ENCODE peak calls at places on chromosome 18, in seven cellular contexts. P is SK-N-SH, F is HCT116, J is GM12878, T is K562, M is HepG2, V is T47D. U is an unnamed sample.

GRCh38 chr18:30682667-30683066 is 359.9 kb downstream of the DSC3 start:
- DNase-seq in T (no peak), F (no peak), M (no peak), P (no peak), V (no peak), J (no peak), U (no peak)

GRCh38 chr18:5091741-5092140 is 105.3 kb downstream of the AKAIN1 start:
- DNase-seq in F (no peak), M (no peak), V (no peak), J (no peak), T (no peak), P (no peak), U (no peak)

GRCh38 chr18:59985289-59985688 is 85.5 kb downstream of the PMAIP1 start:
- DNase-seq in P (no peak), M (no peak), T (no peak), J (no peak), V (no peak), F (no peak), U (no peak)

GRCh38 chr18:54223568-54224241 is 764 bp downstream of the MBD2 start:
- DNase-seq in T (peak; percentile 54), V (no peak), F (peak; percentile 59), P (peak; percentile 40), M (no peak), J (no peak), U (peak; percentile 53)

GRCh38 chr18:70453058-70453775 is 164.4 kb downstream of the SOCS6 start:
- DNase-seq in P (no peak), M (no peak), V (no peak), F (no peak), J (no peak), T (no peak), U (no peak)

GRCh38 chr18:31102020-31102684 is at the start of gene DSC2:
- DNase-seq in J (no peak), P (peak; percentile 15), V (peak; percentile 17), M (peak; percentile 61), F (no peak), T (peak; percentile 79), U (no peak)

GRCh38 chr18:34840416-34840815 is 130.3 kb downstream of the DTNA start:
- DNase-seq in F (no peak), P (no peak), V (no peak), M (no peak), J (no peak), T (no peak), U (no peak)

GRCh38 chr18:12066910-12067511 is 26.6 kb upstream of the ANKRD62 start:
- DNase-seq in J (no peak), M (no peak), F (no peak), T (no peak), P (no peak), V (no peak), U (no peak)

GRCh38 chr18:70377317-70377799 is 88.5 kb downstream of the SOCS6 start:
- DNase-seq in F (no peak), M (peak; percentile 93), P (peak; percentile 22), T (no peak), V (no peak), J (no peak), U (no peak)

GRCh38 chr18:56043691-56044090 is 455.7 kb upstream of the TCF4 start:
- DNase-seq in F (no peak), T (no peak), J (no peak), M (no peak), P (no peak), V (no peak), U (no peak)

GRCh38 chr18:7566587-7567486 is at the start of gene PTPRM:
- DNase-seq in T (peak; percentile 79), M (peak; percentile 47), V (peak; percentile 69), F (peak; percentile 1), P (peak; percentile 92), J (no peak), U (peak; percentile 75)

GRCh38 chr18:27057459-27058302 is 127.4 kb downstream of the CHST9 start:
- DNase-seq in J (no peak), M (peak; percentile 65), F (no peak), T (no peak), P (no peak), V (no peak), U (no peak)

GRCh38 chr18:11570770-11571169 is 38.6 kb upstream of the SLC35G4 start:
- DNase-seq in F (no peak), V (no peak), T (peak; percentile 17), M (no peak), J (no peak), P (no peak), U (no peak)

GRCh38 chr18:64800151-64800550 is 651.3 kb upstream of the LINC00305 start:
- DNase-seq in J (no peak), M (no peak), V (no peak), T (no peak), P (no peak), F (no peak), U (no peak)

DNA sequence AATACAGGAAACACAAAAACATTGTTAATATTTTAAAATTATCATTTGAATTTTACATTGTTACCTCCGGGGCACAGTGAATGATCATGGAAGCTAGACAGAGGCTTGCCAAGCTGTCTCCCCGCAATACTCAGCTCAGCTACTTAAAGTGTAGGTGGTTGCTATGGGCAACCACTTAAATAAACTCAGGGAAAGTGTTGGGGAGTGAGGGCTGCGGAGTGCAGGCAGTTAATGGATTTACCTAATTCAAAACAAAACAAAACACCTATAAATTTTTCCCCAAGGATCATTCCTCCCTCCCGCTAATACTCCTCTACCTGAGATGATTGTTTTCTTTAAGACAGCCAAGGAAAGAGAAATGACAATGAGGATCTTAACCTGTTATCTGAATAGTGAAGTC is 349.5 kb downstream of the TGIF1 start:
- DNase-seq in V (no peak), J (no peak), P (no peak), T (no peak), F (no peak), M (no peak), U (no peak)
- TF ChIP-seq JUND in V (no peak), J (no peak), P (no peak), T (no peak), F (no peak), M (no peak), U (no peak)

DNA sequence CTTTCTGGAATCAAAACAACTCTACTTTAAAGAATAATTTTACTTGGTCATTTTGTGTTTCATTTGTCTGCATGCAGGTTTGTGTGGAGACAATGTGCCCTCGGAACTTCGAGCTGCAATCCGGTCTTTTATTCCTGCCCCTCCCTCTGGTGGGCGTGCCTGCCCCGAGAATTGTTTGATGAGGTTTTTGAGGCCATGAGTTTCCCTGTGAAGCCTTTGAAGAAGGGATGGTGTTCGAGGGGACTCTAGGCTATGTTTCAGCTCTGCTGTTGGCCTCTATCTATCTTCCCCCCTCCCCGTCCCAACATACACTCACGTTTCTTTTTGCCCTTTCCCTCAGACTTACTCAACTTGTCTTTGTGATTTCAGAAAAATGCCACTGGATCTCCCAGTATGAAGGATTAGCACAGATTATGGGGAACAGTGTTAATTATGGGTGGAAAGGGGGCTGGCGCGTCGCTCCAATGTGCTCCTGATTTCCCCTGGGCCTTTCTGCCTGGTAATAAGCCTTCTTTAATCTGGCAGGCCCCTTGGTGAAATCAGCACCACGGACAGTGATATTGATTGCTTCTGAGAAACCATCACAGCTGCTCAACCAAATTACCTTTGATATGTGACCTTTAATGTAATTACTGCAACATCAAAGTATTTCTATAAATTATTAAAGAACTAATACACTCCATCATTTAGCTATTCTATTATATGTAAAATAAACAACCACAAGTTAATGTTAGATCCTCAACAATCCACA is 82.2 kb downstream of the CELF4 start:
- DNase-seq in M (no peak), V (peak; percentile 14), T (peak; percentile 36), P (no peak), J (no peak), F (no peak), U (no peak)
- TF ChIP-seq JUND in M (no peak), V (no peak), T (no peak), P (no peak), J (no peak), F (no peak), U (no peak)

DNA sequence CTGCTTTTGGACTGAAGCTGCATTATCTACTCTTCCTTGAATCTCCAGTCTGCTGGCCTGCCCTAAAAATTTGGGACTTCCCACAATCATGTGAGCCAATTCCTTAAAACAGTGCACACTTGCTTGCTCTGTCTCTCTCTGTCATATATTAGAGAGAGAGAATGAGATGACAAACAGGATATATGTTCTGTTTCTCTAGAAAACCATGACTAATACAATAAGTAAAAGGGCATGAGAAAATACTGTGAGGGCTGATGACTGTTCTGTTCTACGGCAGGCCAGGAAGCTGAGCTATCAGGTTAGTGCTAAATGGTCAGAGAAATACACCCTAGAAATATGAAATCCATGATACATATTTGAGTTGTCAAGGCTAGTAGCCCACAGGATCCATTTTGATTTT is 1896.8 kb upstream of the CELF4 start:
- DNase-seq in M (no peak), J (no peak), T (no peak), V (no peak), P (no peak), F (no peak), U (no peak)
- TF ChIP-seq JUND in M (no peak), J (no peak), T (no peak), V (no peak), P (no peak), F (no peak), U (no peak)

GRCh38 chr18:32550958-32551357 is 80.3 kb upstream of the GAREM1 start:
- DNase-seq in J (no peak), V (no peak), F (peak; percentile 23), T (peak; percentile 12), M (peak; percentile 15), P (no peak), U (peak; percentile 34)
- TF ChIP-seq JUND in J (no peak), V (no peak), F (no peak), T (no peak), M (no peak), P (no peak), U (no peak)

GRCh38 chr18:63559567-63560491 is 17.7 kb downstream of the SERPINB12 start:
- DNase-seq in F (no peak), T (no peak), V (no peak), M (no peak), P (no peak), J (no peak), U (no peak)

GRCh38 chr18:63567276-63567675 is 19.9 kb upstream of the SERPINB13 start:
- DNase-seq in F (no peak), V (no peak), T (no peak), P (no peak), M (no peak), J (no peak), U (no peak)

GRCh38 chr18:63564576-63564975 is 22.4 kb downstream of the SERPINB12 start:
- DNase-seq in P (no peak), T (no peak), V (no peak), F (no peak), J (no peak), M (no peak), U (no peak)

GRCh38 chr18:63564021-63564420 is 21.9 kb downstream of the SERPINB12 start:
- DNase-seq in T (no peak), J (no peak), F (no peak), P (no peak), V (no peak), M (no peak), U (no peak)

DNA sequence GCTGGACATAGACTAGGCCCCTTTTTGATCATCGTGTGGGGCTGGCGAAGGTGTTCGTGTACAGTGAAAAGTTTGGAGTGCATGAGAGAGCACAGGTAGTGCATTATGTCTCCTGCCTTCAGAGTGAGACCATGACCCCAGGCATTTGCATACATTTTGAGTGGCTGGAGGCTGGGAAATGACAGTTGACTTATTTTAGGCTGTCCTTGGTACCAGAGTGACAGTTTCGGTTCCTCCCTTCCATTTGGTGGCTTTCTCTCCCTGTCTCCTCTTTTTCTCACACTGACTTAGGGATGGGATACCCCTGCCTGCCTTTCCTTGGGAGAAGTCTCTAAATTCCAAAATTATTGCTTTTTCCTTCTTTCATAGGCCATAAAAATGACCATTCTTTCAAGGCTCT is 20.1 kb downstream of the SERPINB12 start:
- DNase-seq in P (no peak), F (no peak), M (no peak), J (peak; percentile 17), V (no peak), T (no peak), U (no peak)
- TF ChIP-seq JUND in P (no peak), F (no peak), M (no peak), J (no peak), V (no peak), T (no peak), U (no peak)